ENCODE peak calls at places on chromosomes 6 and 20, in four cellular contexts. Z is neuronal stem cell, C is IMR-90, T is H9. G is an unnamed sample. For H3K4me1, the result is how much of the 10 kb centered on the place peaks cover.

GRCh38 chr6:46221221-46221793 is 50.5 kb upstream of the ENPP5 start:
- DNase-seq in Z (peak), T (no peak), C (peak), G (peak)

GRCh38 chr6:16190214-16190613 is 48.2 kb upstream of the GMPR start:
- DNase-seq in Z (no peak), C (no peak), T (no peak), G (no peak)

GRCh38 chr6:110325197-110325596 is 33.0 kb downstream of the METTL24 start:
- DNase-seq in C (peak), T (no peak), Z (no peak), G (no peak)

GRCh38 chr6:118551673-118552063 is 3.6 kb downstream of the PLN start:
- DNase-seq in C (peak), Z (no peak), T (no peak), G (no peak)

GRCh38 chr6:25342784-25343183 is 63.6 kb downstream of the CARMIL1 start:
- DNase-seq in T (no peak), C (peak), Z (no peak), G (no peak)

GRCh38 chr6:10695086-10695657 is 400 bp downstream of the PAK1IP1 start:
- DNase-seq in T (no peak), Z (no peak), C (peak), G (no peak)

GRCh38 chr20:45355209-45355608 is 7.0 kb upstream of the SDC4 start:
- DNase-seq in Z (no peak), C (peak), T (no peak), G (no peak)

GRCh38 chr6:35727206-35727934 is 9.5 kb upstream of the ARMC12 start:
- DNase-seq in C (peak), Z (no peak), T (peak), G (peak)

GRCh38 chr6:160750276-160750689 is 48.2 kb downstream of the PLG start:
- DNase-seq in T (peak), C (no peak), Z (peak), G (peak)

DNA sequence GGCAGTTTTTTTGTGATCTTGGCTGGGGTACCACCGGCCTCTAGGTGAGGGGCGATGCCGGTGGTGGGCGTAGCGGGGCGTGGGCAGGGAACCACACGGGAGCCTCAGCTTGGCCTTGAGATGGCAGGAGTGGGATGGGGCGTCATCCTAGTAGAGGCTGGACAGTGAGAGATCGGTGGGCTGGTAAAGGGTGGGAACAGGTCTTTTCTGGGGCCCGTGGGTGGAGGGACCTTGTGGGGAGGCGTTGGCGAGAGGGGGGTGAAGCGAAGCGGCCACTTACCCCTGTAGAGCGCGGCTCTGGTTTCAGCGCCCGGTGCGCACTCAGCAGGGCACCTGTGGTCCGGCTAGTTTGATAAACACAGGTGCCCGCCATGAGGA is 12.0 kb downstream of the ITPR3 start:
- DNase-seq in C (no peak), T (no peak), Z (no peak), G (no peak)
- H3K4me1 ChIP-seq in C (under half), T (under half), Z (under half), G (under half)

DNA sequence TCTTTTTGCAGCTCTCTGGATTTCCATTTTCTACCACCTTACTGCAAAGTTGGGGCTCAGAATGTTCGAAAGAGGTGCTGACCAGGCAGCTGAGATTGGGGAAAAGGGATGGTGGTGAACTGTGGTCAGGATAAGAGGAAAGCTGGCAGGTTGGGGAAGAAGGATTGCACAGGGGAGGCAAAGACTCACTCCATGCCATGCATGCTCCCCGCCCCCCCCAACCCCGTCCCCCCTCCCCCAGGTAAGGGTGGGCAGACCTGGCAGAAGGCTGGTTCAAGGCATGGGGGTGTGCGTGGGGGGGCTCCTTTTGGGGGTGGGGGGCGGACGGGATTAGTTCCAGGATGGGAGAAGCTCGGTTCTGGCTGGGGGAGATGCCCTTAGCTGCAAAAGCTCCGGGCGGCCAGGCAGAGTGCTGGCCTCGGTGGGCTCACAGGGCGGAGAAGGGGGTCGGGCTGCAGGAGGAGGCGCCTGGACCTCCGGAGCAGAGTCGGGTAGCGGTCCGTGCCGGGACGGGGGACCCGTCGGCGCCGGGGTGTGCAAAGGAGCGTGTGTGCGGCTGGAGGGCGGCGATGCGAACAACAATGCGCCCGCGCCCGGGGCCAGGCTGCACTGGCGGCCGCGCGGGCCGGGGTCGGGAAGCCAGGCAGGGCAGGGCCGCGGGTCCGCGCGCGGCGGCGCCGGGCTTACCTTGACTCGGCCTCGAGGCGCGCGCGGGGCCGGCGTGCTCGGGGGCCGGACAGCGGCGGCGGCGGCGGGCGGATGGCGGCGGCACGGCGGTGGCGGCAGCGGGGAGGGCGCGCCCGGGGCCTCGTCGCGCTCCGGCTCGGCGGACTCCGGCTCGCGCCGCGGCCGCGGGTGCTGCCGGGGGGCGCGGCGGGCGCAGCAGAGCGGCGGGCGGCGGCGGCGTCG is 844 bp downstream of the ADNP start:
- DNase-seq in T (no peak), C (no peak), Z (peak), G (no peak)
- H3K23ac ChIP-seq in T (no peak), C (peak), Z (peak), G (peak)

GRCh38 chr6:38154731-38155130 is 335.2 kb downstream of the ZFAND3 start:
- DNase-seq in C (no peak), Z (no peak), T (no peak), G (no peak)
- H3K4me1 ChIP-seq in C (under half), Z (under half), T (under half), G (under half)

GRCh38 chr6:99424022-99424421 is 1.1 kb downstream of the PNISR start:
- DNase-seq in T (no peak), C (no peak), Z (no peak), G (no peak)

GRCh38 chr6:99425647-99426453 is 742 bp upstream of the PNISR start:
- DNase-seq in C (peak), T (peak), Z (peak), G (peak)

GRCh38 chr6:99427988-99428387 is 2.9 kb upstream of the PNISR start:
- DNase-seq in Z (no peak), T (no peak), C (no peak), G (no peak)

GRCh38 chr6:99424761-99425646 is at the start of gene PNISR:
- DNase-seq in C (peak), T (peak), Z (peak), G (peak)

DNA sequence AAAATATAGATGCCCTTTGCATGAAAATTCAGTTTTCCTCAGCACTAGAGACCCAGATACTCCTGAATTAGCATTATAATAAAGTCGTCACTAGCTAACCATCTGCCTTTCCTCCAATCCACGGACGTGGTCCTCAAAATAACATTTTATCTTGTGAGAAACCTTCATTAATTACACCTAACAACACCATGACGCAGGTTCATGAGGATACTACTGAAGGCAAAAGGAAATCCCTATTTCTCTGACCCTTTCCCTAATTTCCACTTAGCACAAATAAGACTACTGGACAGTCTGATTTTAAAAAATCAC is 1.3 kb upstream of the PNISR start:
- DNase-seq in C (no peak), T (no peak), Z (no peak), G (peak)
- H3K23ac ChIP-seq in C (peak), T (no peak), Z (no peak), G (no peak)

GRCh38 chr20:31570735-31571617 is 34.1 kb upstream of the ID1 start:
- DNase-seq in Z (no peak), C (no peak), T (no peak), G (no peak)

GRCh38 chr20:31576751-31577150 is 28.3 kb upstream of the ID1 start:
- DNase-seq in T (no peak), Z (no peak), C (no peak), G (no peak)

GRCh38 chr20:31572042-31572700 is 32.9 kb upstream of the ID1 start:
- DNase-seq in Z (no peak), C (no peak), T (no peak), G (no peak)

GRCh38 chr20:31572701-31573554 is 32.2 kb upstream of the ID1 start:
- DNase-seq in T (peak), C (peak), Z (peak), G (peak)

DNA sequence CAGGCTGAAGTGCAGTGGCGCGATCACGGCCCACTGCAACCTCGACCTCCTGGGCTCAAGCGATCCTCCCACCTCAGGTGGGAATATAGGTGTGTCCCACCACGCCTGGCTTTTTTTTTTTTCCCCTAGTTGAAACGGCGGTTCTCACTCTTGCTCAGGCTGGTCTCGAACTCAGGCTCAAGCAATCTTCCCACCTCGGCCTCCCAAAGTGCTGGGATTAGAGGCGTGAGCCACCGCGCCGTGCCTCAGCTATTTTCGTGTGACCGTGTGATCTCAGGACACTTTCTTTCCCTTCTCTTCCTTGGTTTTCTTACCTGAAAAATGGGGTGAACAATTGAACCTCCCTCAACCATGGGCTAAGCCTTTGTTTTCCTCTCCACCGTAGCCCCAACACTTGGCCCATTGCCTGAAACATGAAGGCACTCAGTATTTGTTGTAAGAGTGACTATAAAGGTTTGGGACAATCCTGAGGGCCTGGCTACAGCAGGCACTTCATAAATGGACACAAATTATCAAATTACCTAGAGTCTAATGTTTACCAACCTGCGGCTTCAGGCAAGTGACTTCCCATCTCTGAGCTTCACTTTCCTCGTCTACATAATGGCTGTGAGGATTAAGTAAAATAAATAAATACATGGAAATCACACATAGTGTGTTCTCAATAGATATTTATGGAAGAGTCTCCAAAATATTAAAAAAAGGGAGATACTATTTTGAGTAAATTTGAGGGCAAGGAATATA is 31.4 kb upstream of the ID1 start:
- DNase-seq in Z (no peak), T (no peak), C (no peak), G (no peak)
- H3K4me1 ChIP-seq in Z (under half), T (under half), C (under half), G (under half)

GRCh38 chr6:4491501-4492260 is 284.5 kb upstream of the CDYL start:
- DNase-seq in Z (no peak), C (peak), T (no peak), G (no peak)
- H3K23ac ChIP-seq in Z (no peak), C (no peak), T (no peak), G (no peak)

G was measured in mesendoderm.